ENCODE peak calls at places on chromosomes 7 and 10, in six cellular contexts. One of them, this sample, is unnamed.

GRCh38 chr7:28671526-28671925 is 259.2 kb downstream of the CREB5 start:
- DNase-seq in prostate gland: no peak
- DNase-seq in CD4-positive, CD25-positive, alpha-beta regulatory T cell: no peak
- DNase-seq in lower leg skin: no peak
- DNase-seq in transverse colon: no peak
- DNase-seq in mesenchymal stem cell: no peak
- DNase-seq in this sample: no peak

GRCh38 chr7:112192236-112193154 is 13.7 kb downstream of the DOCK4 start:
- DNase-seq in mesenchymal stem cell: peak; percentile 71
- DNase-seq in lower leg skin: no peak
- DNase-seq in prostate gland: no peak
- DNase-seq in transverse colon: no peak
- DNase-seq in CD4-positive, CD25-positive, alpha-beta regulatory T cell: no peak
- DNase-seq in this sample: no peak

GRCh38 chr10:11329055-11329673 is 282.3 kb downstream of the USP6NL start:
- DNase-seq in mesenchymal stem cell: no peak
- DNase-seq in lower leg skin: no peak
- DNase-seq in transverse colon: no peak
- DNase-seq in prostate gland: no peak
- DNase-seq in CD4-positive, CD25-positive, alpha-beta regulatory T cell: no peak
- DNase-seq in this sample: no peak

GRCh38 chr10:62626817-62627216 is 177.7 kb upstream of the ADO start:
- DNase-seq in lower leg skin: no peak
- DNase-seq in prostate gland: no peak
- DNase-seq in CD4-positive, CD25-positive, alpha-beta regulatory T cell: no peak
- DNase-seq in mesenchymal stem cell: no peak
- DNase-seq in transverse colon: no peak
- DNase-seq in this sample: no peak

GRCh38 chr10:113680172-113681111 is 730 bp downstream of the CASP7 start:
- DNase-seq in lower leg skin: peak; percentile 39
- DNase-seq in transverse colon: peak; percentile 67
- DNase-seq in prostate gland: peak; percentile 33
- DNase-seq in CD4-positive, CD25-positive, alpha-beta regulatory T cell: peak; percentile 54
- DNase-seq in mesenchymal stem cell: peak; percentile 71
- DNase-seq in this sample: no peak

GRCh38 chr10:14330390-14331071 is at the start of gene FRMD4A:
- DNase-seq in CD4-positive, CD25-positive, alpha-beta regulatory T cell: no peak
- DNase-seq in lower leg skin: no peak
- DNase-seq in prostate gland: no peak
- DNase-seq in mesenchymal stem cell: no peak
- DNase-seq in transverse colon: no peak
- DNase-seq in this sample: no peak

GRCh38 chr10:99365761-99366160 is 36.6 kb downstream of the CNNM1 start:
- DNase-seq in CD4-positive, CD25-positive, alpha-beta regulatory T cell: no peak
- DNase-seq in transverse colon: no peak
- DNase-seq in mesenchymal stem cell: no peak
- DNase-seq in prostate gland: no peak
- DNase-seq in lower leg skin: no peak
- DNase-seq in this sample: no peak

GRCh38 chr7:132708501-132708900 is 132.2 kb upstream of the PLXNA4 start:
- DNase-seq in CD4-positive, CD25-positive, alpha-beta regulatory T cell: no peak
- DNase-seq in transverse colon: no peak
- DNase-seq in lower leg skin: no peak
- DNase-seq in mesenchymal stem cell: no peak
- DNase-seq in prostate gland: no peak
- DNase-seq in this sample: no peak

GRCh38 chr7:132932321-132933075 is 149.4 kb downstream of the CHCHD3 start:
- DNase-seq in prostate gland: no peak
- DNase-seq in mesenchymal stem cell: no peak
- DNase-seq in transverse colon: no peak
- DNase-seq in lower leg skin: no peak
- DNase-seq in CD4-positive, CD25-positive, alpha-beta regulatory T cell: no peak
- DNase-seq in this sample: no peak

GRCh38 chr10:27188259-27188658 is 33.1 kb downstream of the MASTL start:
- DNase-seq in prostate gland: no peak
- DNase-seq in lower leg skin: no peak
- DNase-seq in CD4-positive, CD25-positive, alpha-beta regulatory T cell: no peak
- DNase-seq in transverse colon: no peak
- DNase-seq in mesenchymal stem cell: no peak
- DNase-seq in this sample: no peak

GRCh38 chr10:93742633-93743349 is 14.9 kb upstream of the LGI1 start:
- DNase-seq in lower leg skin: no peak
- DNase-seq in prostate gland: no peak
- DNase-seq in mesenchymal stem cell: no peak
- DNase-seq in transverse colon: no peak
- DNase-seq in CD4-positive, CD25-positive, alpha-beta regulatory T cell: no peak
- DNase-seq in this sample: no peak

GRCh38 chr7:5382281-5383041 is 41.2 kb downstream of the TNRC18 start:
- DNase-seq in transverse colon: no peak
- DNase-seq in mesenchymal stem cell: peak; percentile 66
- DNase-seq in lower leg skin: no peak
- DNase-seq in prostate gland: no peak
- DNase-seq in CD4-positive, CD25-positive, alpha-beta regulatory T cell: no peak
- DNase-seq in this sample: no peak

DNA sequence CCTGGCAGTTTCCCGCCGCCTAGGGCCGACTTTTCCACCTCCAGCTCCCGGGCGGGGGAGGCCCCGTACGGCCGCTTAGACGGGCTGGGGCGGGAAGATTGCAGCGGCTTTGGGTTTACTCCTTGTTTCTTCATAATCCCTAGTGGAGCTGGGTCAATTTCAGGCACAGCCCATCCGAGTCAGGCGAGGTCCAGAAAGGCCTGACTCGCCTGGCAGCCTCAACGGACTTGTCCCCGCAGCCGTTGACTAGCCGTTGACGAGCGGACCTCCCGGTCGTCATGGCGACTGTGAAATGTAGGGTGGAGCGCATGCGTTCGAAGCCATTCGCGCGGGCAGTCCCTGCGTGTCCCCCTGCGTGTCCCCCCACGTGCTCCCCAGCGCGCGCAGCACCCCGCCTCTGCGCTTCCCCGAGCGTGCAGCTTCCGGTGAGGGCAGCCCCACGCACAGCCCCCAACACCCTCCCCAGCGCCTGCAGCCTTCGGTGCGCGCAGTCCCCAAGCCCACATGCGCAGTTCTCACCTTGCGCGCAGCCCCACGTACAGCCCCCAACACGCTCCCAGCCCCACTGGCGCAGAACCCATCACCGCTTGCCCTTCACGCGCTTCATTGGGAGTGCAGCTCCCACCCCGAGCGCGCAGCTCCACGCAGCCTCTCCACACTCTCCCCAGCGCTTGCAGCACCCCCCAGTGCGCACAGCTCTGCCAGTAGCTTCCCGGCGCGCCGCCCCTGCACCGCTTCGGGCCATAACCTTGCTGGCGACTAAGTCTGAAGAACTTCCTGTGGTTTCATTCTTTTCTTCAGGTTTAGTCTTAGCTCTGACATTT is 67.8 kb downstream of the TBX20 start:
- DNase-seq in prostate gland: no peak
- DNase-seq in lower leg skin: no peak
- DNase-seq in transverse colon: no peak
- DNase-seq in mesenchymal stem cell: peak; percentile 61
- DNase-seq in CD4-positive, CD25-positive, alpha-beta regulatory T cell: peak; percentile 6
- DNase-seq in this sample: no peak
- H3K4me3 ChIP-seq in prostate gland: peak overlapping the region; percentile 13
- H3K4me3 ChIP-seq in lower leg skin: no peak overlapping the region
- H3K4me3 ChIP-seq in transverse colon: peak overlapping the region; percentile 48
- H3K4me3 ChIP-seq in mesenchymal stem cell: peak overlapping the region; percentile 71
- H3K4me3 ChIP-seq in CD4-positive, CD25-positive, alpha-beta regulatory T cell: no peak overlapping the region
- H3K4me3 ChIP-seq in this sample: no peak overlapping the region

GRCh38 chr10:126421745-126422144 is 33.5 kb upstream of the ADAM12 start:
- DNase-seq in CD4-positive, CD25-positive, alpha-beta regulatory T cell: no peak
- DNase-seq in lower leg skin: no peak
- DNase-seq in mesenchymal stem cell: peak; percentile 95
- DNase-seq in prostate gland: no peak
- DNase-seq in transverse colon: no peak
- DNase-seq in this sample: no peak
- H3K4me3 ChIP-seq in CD4-positive, CD25-positive, alpha-beta regulatory T cell: no peak overlapping the region
- H3K4me3 ChIP-seq in lower leg skin: no peak overlapping the region
- H3K4me3 ChIP-seq in mesenchymal stem cell: no peak overlapping the region
- H3K4me3 ChIP-seq in prostate gland: no peak overlapping the region
- H3K4me3 ChIP-seq in transverse colon: no peak overlapping the region
- H3K4me3 ChIP-seq in this sample: no peak overlapping the region

GRCh38 chr10:69408318-69409175 is 8.2 kb downstream of the TACR2 start:
- DNase-seq in CD4-positive, CD25-positive, alpha-beta regulatory T cell: peak; percentile 95
- DNase-seq in prostate gland: peak; percentile 94
- DNase-seq in mesenchymal stem cell: peak; percentile 87
- DNase-seq in transverse colon: peak; percentile 97
- DNase-seq in lower leg skin: peak; percentile 92
- DNase-seq in this sample: peak; percentile 81
- H3K4me3 ChIP-seq in CD4-positive, CD25-positive, alpha-beta regulatory T cell: no peak overlapping the region
- H3K4me3 ChIP-seq in prostate gland: peak overlapping the region; percentile 27
- H3K4me3 ChIP-seq in mesenchymal stem cell: no peak overlapping the region
- H3K4me3 ChIP-seq in transverse colon: peak overlapping the region; percentile 32
- H3K4me3 ChIP-seq in lower leg skin: no peak overlapping the region
- H3K4me3 ChIP-seq in this sample: peak overlapping the region; percentile 23

DNA sequence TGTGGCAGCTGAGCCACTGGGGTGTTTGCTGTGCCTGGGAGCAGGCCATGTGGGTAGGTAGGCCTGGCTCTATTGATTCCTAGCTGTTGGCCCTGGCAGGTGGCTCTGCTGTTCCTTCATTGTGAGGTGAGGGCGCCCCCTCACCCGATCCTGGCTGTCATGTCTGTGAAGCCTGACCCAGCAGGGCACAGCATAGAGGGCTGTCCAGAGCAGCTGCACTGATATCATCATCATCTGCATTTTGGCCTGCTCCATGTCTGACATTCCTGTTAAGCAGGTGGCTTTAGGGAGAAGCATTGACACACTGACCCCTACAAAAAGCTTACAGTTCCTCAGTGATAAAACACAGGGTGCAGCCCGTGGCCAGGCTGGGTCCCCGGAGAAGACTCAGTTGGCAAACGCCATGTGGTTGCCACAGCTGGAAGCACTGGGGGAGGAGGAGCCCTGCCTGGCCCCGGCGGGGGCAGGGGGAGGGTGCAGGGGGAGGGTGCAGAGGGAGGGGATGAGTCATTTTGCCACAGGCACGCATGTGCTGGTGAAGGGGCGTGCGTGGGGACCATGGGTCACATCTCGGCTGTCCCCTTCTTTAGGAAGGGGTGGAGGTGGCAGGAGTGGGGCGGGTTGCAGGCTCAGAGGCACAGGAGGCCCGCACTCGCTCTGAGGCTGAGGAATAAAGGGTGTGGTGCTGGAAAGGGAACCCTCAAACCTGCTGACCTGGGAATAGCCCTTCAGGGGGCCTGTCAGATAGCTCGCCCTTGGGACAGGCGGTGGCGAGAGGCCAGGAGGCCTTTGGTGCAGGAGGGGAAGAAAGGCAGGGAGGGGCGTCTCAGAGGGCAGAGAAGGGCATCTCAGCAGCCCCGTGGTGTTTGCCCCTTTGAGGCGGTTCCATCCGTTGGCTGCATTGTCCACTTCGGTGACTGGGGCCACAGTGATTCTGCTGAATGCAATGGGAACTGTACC is 31.6 kb downstream of the IKZF1 start:
- DNase-seq in prostate gland: no peak
- DNase-seq in lower leg skin: no peak
- DNase-seq in CD4-positive, CD25-positive, alpha-beta regulatory T cell: peak; percentile 81
- DNase-seq in mesenchymal stem cell: no peak
- DNase-seq in transverse colon: peak; percentile 68
- DNase-seq in this sample: peak; percentile 86
- H3K4me3 ChIP-seq in prostate gland: no peak overlapping the region
- H3K4me3 ChIP-seq in lower leg skin: no peak overlapping the region
- H3K4me3 ChIP-seq in CD4-positive, CD25-positive, alpha-beta regulatory T cell: peak overlapping the region; percentile 91
- H3K4me3 ChIP-seq in mesenchymal stem cell: no peak overlapping the region
- H3K4me3 ChIP-seq in transverse colon: no peak overlapping the region
- H3K4me3 ChIP-seq in this sample: peak overlapping the region; percentile 9

This sample was measured in Jurkat, Clone E6-1.